ENCODE peak calls at places on chromosomes 5 and 9, in seven cellular contexts. One of them, this sample, is unnamed.

GRCh38 chr5:78549043-78549442 is 99.5 kb downstream of the LHFPL2 start:
- DNase-seq in OCI-LY7: no peak
- DNase-seq in Calu3: no peak
- DNase-seq in GM13976: no peak
- DNase-seq in B cell: no peak
- DNase-seq in right atrium auricular region: peak
- DNase-seq in BJ: no peak
- DNase-seq in this sample: no peak

GRCh38 chr9:36548454-36548853 is 24.2 kb upstream of the MELK start:
- DNase-seq in OCI-LY7: no peak
- DNase-seq in Calu3: no peak
- DNase-seq in GM13976: no peak
- DNase-seq in B cell: no peak
- DNase-seq in right atrium auricular region: no peak
- DNase-seq in BJ: no peak
- DNase-seq in this sample: no peak

GRCh38 chr9:85898288-85898802 is 42.6 kb upstream of the NAA35 start:
- DNase-seq in OCI-LY7: no peak
- DNase-seq in Calu3: peak
- DNase-seq in GM13976: no peak
- DNase-seq in B cell: no peak
- DNase-seq in right atrium auricular region: no peak
- DNase-seq in BJ: no peak
- DNase-seq in this sample: no peak

GRCh38 chr9:2962471-2963172 is 118.7 kb upstream of the PUM3 start:
- DNase-seq in OCI-LY7: no peak
- DNase-seq in Calu3: no peak
- DNase-seq in GM13976: no peak
- DNase-seq in B cell: no peak
- DNase-seq in right atrium auricular region: no peak
- DNase-seq in BJ: no peak
- DNase-seq in this sample: no peak

GRCh38 chr9:70534471-70534870 is 120.0 kb upstream of the KLF9 start:
- DNase-seq in OCI-LY7: no peak
- DNase-seq in Calu3: no peak
- DNase-seq in GM13976: no peak
- DNase-seq in B cell: no peak
- DNase-seq in right atrium auricular region: no peak
- DNase-seq in BJ: no peak
- DNase-seq in this sample: no peak

GRCh38 chr5:177963966-177964365 is 32.1 kb downstream of the PROP1 start:
- DNase-seq in OCI-LY7: no peak
- DNase-seq in Calu3: no peak
- DNase-seq in GM13976: no peak
- DNase-seq in B cell: no peak
- DNase-seq in right atrium auricular region: no peak
- DNase-seq in BJ: no peak
- DNase-seq in this sample: no peak

GRCh38 chr5:172920447-172920849 is 38.8 kb upstream of the RPL26L1 start:
- DNase-seq in OCI-LY7: no peak
- DNase-seq in Calu3: no peak
- DNase-seq in GM13976: no peak
- DNase-seq in B cell: no peak
- DNase-seq in right atrium auricular region: no peak
- DNase-seq in BJ: peak
- DNase-seq in this sample: peak

GRCh38 chr9:84294551-84294950 is 46.0 kb downstream of the SLC28A3 start:
- DNase-seq in OCI-LY7: no peak
- DNase-seq in Calu3: no peak
- DNase-seq in GM13976: no peak
- DNase-seq in B cell: no peak
- DNase-seq in right atrium auricular region: no peak
- DNase-seq in BJ: no peak
- DNase-seq in this sample: no peak

GRCh38 chr5:44809215-44809955 is 638 bp downstream of the MRPS30 start:
- DNase-seq in OCI-LY7: peak
- DNase-seq in Calu3: peak
- DNase-seq in GM13976: peak
- DNase-seq in B cell: peak
- DNase-seq in right atrium auricular region: peak
- DNase-seq in BJ: peak
- DNase-seq in this sample: peak

GRCh38 chr5:176155882-176156497 is 82.2 kb upstream of the SIMC1 start:
- DNase-seq in OCI-LY7: no peak
- DNase-seq in Calu3: no peak
- DNase-seq in GM13976: no peak
- DNase-seq in B cell: no peak
- DNase-seq in right atrium auricular region: no peak
- DNase-seq in BJ: no peak
- DNase-seq in this sample: no peak

GRCh38 chr5:143737073-143737472 is 74.9 kb upstream of the HMHB1 start:
- DNase-seq in OCI-LY7: no peak
- DNase-seq in Calu3: no peak
- DNase-seq in GM13976: no peak
- DNase-seq in B cell: no peak
- DNase-seq in right atrium auricular region: no peak
- DNase-seq in BJ: no peak
- DNase-seq in this sample: no peak

GRCh38 chr5:138331449-138332368 is at the start of gene CDC25C:
- DNase-seq in OCI-LY7: peak
- DNase-seq in Calu3: peak
- DNase-seq in GM13976: peak
- DNase-seq in B cell: peak
- DNase-seq in right atrium auricular region: peak
- DNase-seq in BJ: peak
- DNase-seq in this sample: peak

GRCh38 chr5:59328801-59329296 is 564.7 kb downstream of the PDE4D start:
- DNase-seq in OCI-LY7: no peak
- DNase-seq in Calu3: peak
- DNase-seq in GM13976: no peak
- DNase-seq in B cell: no peak
- DNase-seq in right atrium auricular region: no peak
- DNase-seq in BJ: no peak
- DNase-seq in this sample: peak

GRCh38 chr5:108339220-108339619 is 42.7 kb downstream of the FBXL17 start:
- DNase-seq in OCI-LY7: no peak
- DNase-seq in Calu3: no peak
- DNase-seq in GM13976: no peak
- DNase-seq in B cell: no peak
- DNase-seq in right atrium auricular region: no peak
- DNase-seq in BJ: no peak
- DNase-seq in this sample: no peak

GRCh38 chr9:112112519-112112918 is 62.6 kb downstream of the SUSD1 start:
- DNase-seq in OCI-LY7: no peak
- DNase-seq in Calu3: peak
- DNase-seq in GM13976: no peak
- DNase-seq in B cell: no peak
- DNase-seq in right atrium auricular region: no peak
- DNase-seq in BJ: peak
- DNase-seq in this sample: peak

GRCh38 chr5:171418982-171419662 is at the start of gene FGF18:
- DNase-seq in OCI-LY7: peak
- DNase-seq in Calu3: peak
- DNase-seq in GM13976: peak
- DNase-seq in B cell: peak
- DNase-seq in right atrium auricular region: peak
- DNase-seq in BJ: no peak
- DNase-seq in this sample: peak

GRCh38 chr9:112748041-112748440 is 2.5 kb upstream of the SNX30 start:
- DNase-seq in OCI-LY7: no peak
- DNase-seq in Calu3: no peak
- DNase-seq in GM13976: no peak
- DNase-seq in B cell: no peak
- DNase-seq in right atrium auricular region: no peak
- DNase-seq in BJ: no peak
- DNase-seq in this sample: no peak

GRCh38 chr9:121599186-121599871 is 52.1 kb upstream of the DAB2IP start:
- DNase-seq in OCI-LY7: no peak
- DNase-seq in Calu3: peak
- DNase-seq in GM13976: peak
- DNase-seq in B cell: peak
- DNase-seq in right atrium auricular region: no peak
- DNase-seq in BJ: no peak
- DNase-seq in this sample: no peak

GRCh38 chr5:87113848-87114247 is 153.8 kb upstream of the RASA1 start:
- DNase-seq in OCI-LY7: no peak
- DNase-seq in Calu3: peak
- DNase-seq in GM13976: no peak
- DNase-seq in B cell: no peak
- DNase-seq in right atrium auricular region: no peak
- DNase-seq in BJ: peak
- DNase-seq in this sample: peak

GRCh38 chr5:173327948-173328895 is at the start of gene STC2:
- DNase-seq in OCI-LY7: no peak
- DNase-seq in Calu3: peak
- DNase-seq in GM13976: peak
- DNase-seq in B cell: no peak
- DNase-seq in right atrium auricular region: peak
- DNase-seq in BJ: peak
- DNase-seq in this sample: peak

GRCh38 chr5:116486588-116486987 is 88.0 kb downstream of the SEMA6A start:
- DNase-seq in OCI-LY7: no peak
- DNase-seq in Calu3: no peak
- DNase-seq in GM13976: no peak
- DNase-seq in B cell: no peak
- DNase-seq in right atrium auricular region: no peak
- DNase-seq in BJ: no peak
- DNase-seq in this sample: no peak

GRCh38 chr5:143244000-143244736 is 159.3 kb downstream of the NR3C1 start:
- DNase-seq in OCI-LY7: no peak
- DNase-seq in Calu3: peak
- DNase-seq in GM13976: no peak
- DNase-seq in B cell: no peak
- DNase-seq in right atrium auricular region: peak
- DNase-seq in BJ: peak
- DNase-seq in this sample: peak

GRCh38 chr9:90702431-90702830 is 59.8 kb upstream of the DIRAS2 start:
- DNase-seq in OCI-LY7: no peak
- DNase-seq in Calu3: no peak
- DNase-seq in GM13976: no peak
- DNase-seq in B cell: no peak
- DNase-seq in right atrium auricular region: no peak
- DNase-seq in BJ: no peak
- DNase-seq in this sample: no peak

GRCh38 chr9:90706230-90706629 is 63.6 kb upstream of the DIRAS2 start:
- DNase-seq in OCI-LY7: no peak
- DNase-seq in Calu3: no peak
- DNase-seq in GM13976: no peak
- DNase-seq in B cell: no peak
- DNase-seq in right atrium auricular region: no peak
- DNase-seq in BJ: no peak
- DNase-seq in this sample: no peak
- TF ChIP-seq CTCF in OCI-LY7: no peak
- TF ChIP-seq CTCF in Calu3: no peak
- TF ChIP-seq CTCF in GM13976: no peak
- TF ChIP-seq CTCF in B cell: no peak
- TF ChIP-seq CTCF in right atrium auricular region: no peak
- TF ChIP-seq CTCF in BJ: no peak
- TF ChIP-seq CTCF in this sample: no peak

DNA sequence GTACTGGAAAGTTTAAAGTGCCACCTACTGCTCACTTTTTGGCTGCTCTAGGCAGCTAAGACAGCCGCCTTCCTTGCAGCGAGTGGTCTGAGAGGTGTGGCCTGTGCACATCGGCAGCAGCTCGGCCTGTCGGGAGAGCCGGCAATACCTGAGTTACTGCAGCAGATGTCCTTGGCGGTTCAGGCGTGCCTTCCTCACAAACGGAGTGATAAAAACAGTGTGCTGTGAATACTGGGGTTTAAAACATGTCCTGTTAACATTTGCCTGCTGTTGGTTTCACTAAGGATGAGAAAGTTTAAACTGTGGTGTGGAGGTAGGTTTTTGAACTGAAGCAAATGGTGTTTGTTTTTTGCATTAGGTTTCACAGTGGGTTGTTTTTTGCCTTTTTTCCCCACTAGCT is 12.9 kb downstream of the TRAF2 start:
- DNase-seq in OCI-LY7: no peak
- DNase-seq in Calu3: no peak
- DNase-seq in GM13976: peak
- DNase-seq in B cell: no peak
- DNase-seq in right atrium auricular region: no peak
- DNase-seq in BJ: no peak
- DNase-seq in this sample: no peak
- TF ChIP-seq CTCF in OCI-LY7: no peak
- TF ChIP-seq CTCF in Calu3: no peak
- TF ChIP-seq CTCF in GM13976: no peak
- TF ChIP-seq CTCF in B cell: no peak
- TF ChIP-seq CTCF in right atrium auricular region: no peak
- TF ChIP-seq CTCF in BJ: no peak
- TF ChIP-seq CTCF in this sample: no peak

DNA sequence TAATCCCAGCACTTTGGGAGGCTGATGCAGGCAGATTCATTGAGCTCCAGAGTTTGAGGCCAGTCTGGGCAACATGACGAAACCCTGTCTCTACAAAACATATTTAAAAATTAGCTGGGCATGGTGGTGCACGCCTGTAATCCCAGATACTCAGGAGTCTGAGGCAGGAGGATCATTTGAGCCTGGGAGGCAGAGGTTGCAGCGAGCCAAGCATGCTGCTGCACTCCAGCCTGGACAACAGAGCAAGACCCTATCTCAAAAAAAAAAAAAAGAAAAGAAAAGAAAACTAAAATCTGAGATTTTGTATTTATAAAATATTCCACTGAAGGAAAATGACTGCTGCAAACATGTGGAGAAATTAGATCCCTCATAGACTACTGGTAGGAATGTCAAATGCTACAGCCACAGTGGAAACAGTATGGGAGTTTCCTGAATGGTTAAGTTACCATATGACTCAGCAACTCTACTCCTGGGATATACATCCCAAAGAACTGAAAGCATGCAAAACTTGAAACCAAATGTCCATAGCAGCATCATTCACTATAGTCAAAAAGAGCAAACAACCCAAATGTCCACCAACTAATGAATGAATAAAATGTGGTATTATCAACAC is 106.1 kb downstream of the UBAP2 start:
- DNase-seq in OCI-LY7: no peak
- DNase-seq in Calu3: no peak
- DNase-seq in GM13976: no peak
- DNase-seq in B cell: no peak
- DNase-seq in right atrium auricular region: no peak
- DNase-seq in BJ: peak
- DNase-seq in this sample: peak
- TF ChIP-seq CTCF in OCI-LY7: no peak
- TF ChIP-seq CTCF in Calu3: no peak
- TF ChIP-seq CTCF in GM13976: no peak
- TF ChIP-seq CTCF in B cell: no peak
- TF ChIP-seq CTCF in right atrium auricular region: no peak
- TF ChIP-seq CTCF in BJ: peak
- TF ChIP-seq CTCF in this sample: peak

DNA sequence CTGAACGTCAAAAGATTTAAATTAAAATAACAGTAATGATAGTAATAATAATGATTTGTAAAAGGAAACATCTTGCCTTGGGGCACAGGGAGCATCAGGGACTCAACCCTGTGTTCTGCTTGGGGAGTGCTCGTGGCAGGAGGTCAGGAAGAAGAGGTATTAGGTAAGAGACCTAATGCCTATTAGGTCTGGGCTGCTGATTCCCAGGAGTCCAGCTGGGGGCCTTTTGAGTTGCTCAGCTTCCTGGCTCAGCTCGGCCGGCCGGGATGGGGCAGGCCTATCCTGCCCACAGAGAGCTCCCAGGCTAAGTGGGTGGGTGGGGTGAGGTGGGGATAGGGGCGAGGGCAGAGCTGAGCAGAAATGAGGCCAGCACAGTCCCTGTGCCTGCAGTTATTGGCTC is 17.5 kb downstream of the LMX1B start:
- DNase-seq in OCI-LY7: no peak
- DNase-seq in Calu3: no peak
- DNase-seq in GM13976: no peak
- DNase-seq in B cell: no peak
- DNase-seq in right atrium auricular region: no peak
- DNase-seq in BJ: no peak
- DNase-seq in this sample: no peak
- TF ChIP-seq CTCF in OCI-LY7: no peak
- TF ChIP-seq CTCF in Calu3: no peak
- TF ChIP-seq CTCF in GM13976: no peak
- TF ChIP-seq CTCF in B cell: no peak
- TF ChIP-seq CTCF in right atrium auricular region: no peak
- TF ChIP-seq CTCF in BJ: no peak
- TF ChIP-seq CTCF in this sample: no peak

This sample was measured in brain microvascular endothelial cell.